ENCODE peak calls at places on chromosomes 3 and 15, in six cellular contexts. J is stomach, M is BJ, W is fibroblast of mammary gland, D is adrenal gland, N is endothelial cell of umbilical vein. Q is an unnamed sample.

GRCh38 chr3:53068176-53068575 is 22.3 kb upstream of the SFMBT1 start:
- DNase-seq in J (no peak), M (no peak), W (no peak), D (no peak), N (no peak), Q (no peak)

GRCh38 chr15:49328941-49329340 is 94.1 kb upstream of the FGF7 start:
- DNase-seq in J (no peak), M (no peak), W (no peak), D (no peak), N (no peak), Q (no peak)

GRCh38 chr3:126994661-126995161 is 11.8 kb downstream of the PLXNA1 start:
- DNase-seq in J (no peak), M (no peak), W (peak; percentile 56), D (no peak), N (no peak), Q (no peak)

GRCh38 chr3:114418724-114419543 is 125.1 kb downstream of the TIGIT start:
- DNase-seq in J (no peak), M (peak; percentile 90), W (peak; percentile 94), D (no peak), N (peak; percentile 78), Q (peak; percentile 84)

GRCh38 chr3:14125193-14126016 is 553 bp downstream of the TMEM43 start:
- DNase-seq in J (peak; percentile 50), M (peak; percentile 81), W (peak; percentile 96), D (peak; percentile 63), N (peak; percentile 84), Q (peak; percentile 96)

GRCh38 chr3:133377396-133377795 is 22.5 kb upstream of the BFSP2 start:
- DNase-seq in J (no peak), M (no peak), W (peak; percentile 52), D (no peak), N (peak; percentile 52), Q (peak; percentile 65)

GRCh38 chr3:123781571-123782275 is 102.4 kb downstream of the MYLK start:
- DNase-seq in J (no peak), M (no peak), W (peak; percentile 60), D (no peak), N (no peak), Q (peak; percentile 37)

GRCh38 chr3:120475722-120476385 is 25.1 kb upstream of the FSTL1 start:
- DNase-seq in J (no peak), M (no peak), W (no peak), D (no peak), N (no peak), Q (peak; percentile 40)

GRCh38 chr3:42667523-42668402 is 14.3 kb downstream of the ZBTB47 start:
- DNase-seq in J (no peak), M (no peak), W (peak; percentile 41), D (no peak), N (no peak), Q (no peak)

GRCh38 chr3:57546616-57547015 is 2.5 kb upstream of the DNAH12 start:
- DNase-seq in J (no peak), M (no peak), W (no peak), D (no peak), N (no peak), Q (no peak)

GRCh38 chr3:17515445-17516227 is 226.8 kb downstream of the TBC1D5 start:
- DNase-seq in J (no peak), M (no peak), W (no peak), D (no peak), N (no peak), Q (no peak)

GRCh38 chr15:85750807-85751730 is 43.7 kb downstream of the KLHL25 start:
- DNase-seq in J (peak; percentile 24), M (no peak), W (peak; percentile 25), D (no peak), N (no peak), Q (no peak)

GRCh38 chr3:46102059-46102779 is 74.9 kb upstream of the XCR1 start:
- DNase-seq in J (no peak), M (no peak), W (no peak), D (no peak), N (no peak), Q (no peak)

GRCh38 chr3:187735383-187735782 is 9.9 kb downstream of the BCL6 start:
- DNase-seq in J (no peak), M (no peak), W (no peak), D (no peak), N (no peak), Q (no peak)
- H3K4me3 ChIP-seq in J (no peak overlapping the region), M (no peak overlapping the region), W (no peak overlapping the region), D (no peak overlapping the region), N (no peak overlapping the region), Q (no peak overlapping the region)

GRCh38 chr3:38343797-38344594 is 2.6 kb upstream of the XYLB start:
- DNase-seq in J (no peak), M (no peak), W (peak; percentile 14), D (no peak), N (no peak), Q (no peak)
- TF ChIP-seq CTCF in J (no peak), M (no peak), W (peak; percentile 8), D (no peak), N (no peak), Q (no peak)

GRCh38 chr3:111733154-111733553 is 125.9 kb upstream of the PHLDB2 start:
- DNase-seq in J (no peak), M (no peak), W (no peak), D (no peak), N (no peak), Q (no peak)
- H3K4me3 ChIP-seq in J (peak overlapping the region; percentile 31), M (no peak overlapping the region), W (no peak overlapping the region), D (no peak overlapping the region), N (no peak overlapping the region), Q (no peak overlapping the region)

GRCh38 chr3:78165876-78166275 is 1126.0 kb downstream of the ROBO2 start:
- DNase-seq in J (no peak), M (no peak), W (no peak), D (no peak), N (peak; percentile 26), Q (no peak)
- TF ChIP-seq CTCF in J (no peak), M (peak; percentile 21), W (peak; percentile 14), D (no peak), N (no peak), Q (peak; percentile 34)

GRCh38 chr3:11847035-11847394 is 330 bp upstream of the TAMM41 start:
- DNase-seq in J (no peak), M (no peak), W (no peak), D (no peak), N (no peak), Q (no peak)
- H3K4me3 ChIP-seq in J (peak overlapping the region; percentile 91), M (peak overlapping the region; percentile 75), W (peak overlapping the region; percentile 98), D (peak overlapping the region; percentile 59), N (no peak overlapping the region), Q (peak overlapping the region; percentile 76)

GRCh38 chr3:190972196-190972595 is 109.7 kb upstream of the GMNC start:
- DNase-seq in J (no peak), M (no peak), W (no peak), D (no peak), N (no peak), Q (no peak)
- TF ChIP-seq CTCF in J (no peak), M (no peak), W (no peak), D (no peak), N (no peak), Q (no peak)

GRCh38 chr15:82298032-82298431 is 35.4 kb downstream of the SAXO2 start:
- DNase-seq in J (no peak), M (no peak), W (no peak), D (no peak), N (no peak), Q (no peak)
- H3K4me3 ChIP-seq in J (no peak overlapping the region), M (no peak overlapping the region), W (no peak overlapping the region), D (no peak overlapping the region), N (no peak overlapping the region), Q (no peak overlapping the region)